ENCODE peak calls at places on chromosomes 3 and 15, in ten cellular contexts. T is NCI-H2029; F is nephron progenitor cell; X is HS-27A; U is stimulated activated CD4-positive, alpha-beta T cell treated with anti-CD3 and anti-CD28 coated beads, Interleukin-2, amount 100 ng/mL, for 4 hours; A is activated T-helper 1 cell treated with Interleukin-2 at 50 U/mL for 16 hours; W is cardiac muscle cell; M is effector CD4-positive, alpha-beta T cell; B is OCI-LY7; G is HTR-8/SVneo. N is an unnamed sample.

GRCh38 chr15:73679964-73680363 is 4.2 kb upstream of the CD276 start:
- DNase-seq in T (no peak), F (no peak), X (no peak), U (no peak), A (no peak), W (no peak), M (no peak), B (no peak), G (no peak), N (no peak)

GRCh38 chr3:113221703-113222257 is 10.4 kb downstream of the BOC start:
- DNase-seq in T (no peak), F (no peak), X (no peak), U (no peak), A (no peak), W (peak), M (no peak), B (no peak), G (no peak), N (no peak)

GRCh38 chr3:120180731-120181412 is 86.6 kb upstream of the GSK3B start:
- DNase-seq in T (no peak), F (no peak), X (no peak), U (no peak), A (no peak), W (no peak), M (no peak), B (no peak), G (no peak), N (peak)

GRCh38 chr15:64907991-64908390 is 3.7 kb upstream of the ANKDD1A start:
- DNase-seq in T (no peak), F (no peak), X (no peak), U (no peak), A (no peak), W (no peak), M (no peak), B (no peak), G (no peak), N (no peak)

GRCh38 chr3:15427981-15428380 is 583 bp downstream of the EAF1 start:
- DNase-seq in T (no peak), F (peak), X (no peak), U (no peak), A (no peak), W (no peak), M (no peak), B (no peak), G (no peak), N (no peak)

GRCh38 chr3:123584284-123584987 is 417 bp downstream of the HACD2 start:
- DNase-seq in T (peak), F (peak), X (no peak), U (peak), A (no peak), W (peak), M (no peak), B (peak), G (no peak), N (no peak)

GRCh38 chr3:50671331-50671730 is 3.4 kb upstream of the DOCK3 start:
- DNase-seq in T (peak), F (no peak), X (peak), U (no peak), A (no peak), W (no peak), M (no peak), B (no peak), G (peak), N (no peak)

GRCh38 chr3:134058728-134059601 is 29.2 kb upstream of the SLCO2A1 start:
- DNase-seq in T (no peak), F (no peak), X (no peak), U (no peak), A (no peak), W (no peak), M (no peak), B (no peak), G (no peak), N (peak)

GRCh38 chr3:170999737-171000242 is 26.7 kb downstream of the SLC2A2 start:
- DNase-seq in T (no peak), F (no peak), X (peak), U (no peak), A (no peak), W (no peak), M (no peak), B (no peak), G (peak), N (no peak)

GRCh38 chr15:92520914-92521623 is 127.4 kb downstream of the ST8SIA2 start:
- DNase-seq in T (no peak), F (no peak), X (no peak), U (no peak), A (no peak), W (no peak), M (no peak), B (no peak), G (no peak), N (no peak)

GRCh38 chr3:36648241-36649034 is 115.9 kb downstream of the DCLK3 start:
- DNase-seq in T (no peak), F (no peak), X (peak), U (no peak), A (no peak), W (no peak), M (no peak), B (no peak), G (peak), N (no peak)

GRCh38 chr3:110420158-110420641 is 651.4 kb upstream of the NECTIN3 start:
- DNase-seq in T (no peak), F (no peak), X (peak), U (no peak), A (no peak), W (no peak), M (no peak), B (no peak), G (peak), N (no peak)

GRCh38 chr3:149528344-149528657 is 53.8 kb downstream of the TM4SF4 start:
- DNase-seq in T (no peak), F (no peak), X (no peak), U (no peak), A (no peak), W (no peak), M (no peak), B (no peak), G (no peak), N (no peak)

GRCh38 chr15:42331235-42331634 is 28.1 kb upstream of the CAPN3 start:
- DNase-seq in T (no peak), F (no peak), X (no peak), U (no peak), A (no peak), W (peak), M (no peak), B (no peak), G (no peak), N (no peak)

GRCh38 chr3:69568458-69568857 is 170.8 kb upstream of the MITF start:
- DNase-seq in T (no peak), F (no peak), X (no peak), U (no peak), A (no peak), W (no peak), M (no peak), B (no peak), G (no peak), N (no peak)

GRCh38 chr3:127367593-127367992 is 79.7 kb upstream of the PRR20G start:
- DNase-seq in T (no peak), F (no peak), X (no peak), U (no peak), A (no peak), W (no peak), M (no peak), B (no peak), G (no peak), N (no peak)

GRCh38 chr15:88900982-88901418 is 5.7 kb upstream of the HAPLN3 start:
- DNase-seq in T (no peak), F (no peak), X (no peak), U (no peak), A (no peak), W (no peak), M (no peak), B (no peak), G (no peak), N (no peak)

GRCh38 chr15:25775317-25775912 is 87.7 kb downstream of the ATP10A start:
- DNase-seq in T (no peak), F (no peak), X (no peak), U (no peak), A (no peak), W (no peak), M (no peak), B (peak), G (no peak), N (peak)

GRCh38 chr3:31041161-31041978 is 146.9 kb upstream of the GADL1 start:
- DNase-seq in T (no peak), F (no peak), X (peak), U (no peak), A (no peak), W (peak), M (no peak), B (no peak), G (peak), N (no peak)

GRCh38 chr3:151404316-151404715 is 19.8 kb upstream of the P2RY12 start:
- DNase-seq in T (no peak), F (no peak), X (no peak), U (no peak), A (no peak), W (no peak), M (no peak), B (no peak), G (no peak), N (no peak)

GRCh38 chr3:124760601-124761000 is 30.3 kb downstream of the UMPS start:
- DNase-seq in T (peak), F (no peak), X (peak), U (no peak), A (no peak), W (no peak), M (no peak), B (no peak), G (no peak), N (no peak)

GRCh38 chr3:23356169-23356568 is 153.0 kb downstream of the UBE2E2 start:
- DNase-seq in T (no peak), F (no peak), X (no peak), U (no peak), A (no peak), W (no peak), M (no peak), B (no peak), G (no peak), N (no peak)

GRCh38 chr15:47503884-47504283 is 213.4 kb upstream of the SEMA6D start:
- DNase-seq in T (no peak), F (no peak), X (no peak), U (no peak), A (no peak), W (no peak), M (no peak), B (no peak), G (no peak), N (no peak)

GRCh38 chr3:31819441-31819840 is 161.6 kb downstream of the OSBPL10 start:
- DNase-seq in T (no peak), F (no peak), X (no peak), U (no peak), A (no peak), W (no peak), M (no peak), B (no peak), G (no peak), N (no peak)

GRCh38 chr15:101063891-101064794 is 145.0 kb downstream of the LRRK1 start:
- DNase-seq in T (no peak), F (no peak), X (no peak), U (no peak), A (no peak), W (no peak), M (no peak), B (no peak), G (no peak), N (peak)

GRCh38 chr15:44397869-44398268 is 29.6 kb upstream of the CTDSPL2 start:
- DNase-seq in T (no peak), F (no peak), X (no peak), U (no peak), A (no peak), W (no peak), M (no peak), B (no peak), G (no peak), N (no peak)

GRCh38 chr15:90552929-90553211 is 23.1 kb downstream of the CRTC3 start:
- DNase-seq in T (no peak), F (no peak), X (no peak), U (no peak), A (no peak), W (no peak), M (no peak), B (no peak), G (no peak), N (no peak)

GRCh38 chr15:41990243-41990605 is 17.9 kb upstream of the EHD4 start:
- DNase-seq in T (no peak), F (no peak), X (no peak), U (no peak), A (no peak), W (no peak), M (no peak), B (peak), G (no peak), N (no peak)

GRCh38 chr3:174949523-174949922 is 90.4 kb downstream of the NAALADL2 start:
- DNase-seq in T (no peak), F (no peak), X (peak), U (no peak), A (no peak), W (no peak), M (no peak), B (no peak), G (no peak), N (no peak)

GRCh38 chr15:66188464-66188863 is 65.1 kb downstream of the MEGF11 start:
- DNase-seq in T (no peak), F (no peak), X (no peak), U (no peak), A (no peak), W (no peak), M (no peak), B (peak), G (no peak), N (no peak)

GRCh38 chr15:51312754-51313390 is 25.5 kb downstream of the CYP19A1 start:
- DNase-seq in T (no peak), F (no peak), X (no peak), U (no peak), A (no peak), W (no peak), M (no peak), B (no peak), G (no peak), N (no peak)